ENCODE peak calls at places on chromosomes 3 and 15, in four cellular contexts. B is HepG2, L is GM12878, Y is H1. J is an unnamed sample.
A peak's percentile ranks its signal among the peaks of the same experiment; 100 is the strongest.

GRCh38 chr3:59286791-59287531 is 237.1 kb upstream of the CFAP20DC start:
- DNase-seq in Y (no peak), L (no peak), B (no peak), J (no peak)

GRCh38 chr15:76330281-76330680 is 6.3 kb upstream of the ISL2 start:
- DNase-seq in Y (no peak), L (no peak), B (peak; percentile 47), J (no peak)

GRCh38 chr3:71444028-71444860 is 139.3 kb downstream of the FOXP1 start:
- DNase-seq in Y (no peak), L (peak; percentile 82), B (no peak), J (no peak)

GRCh38 chr3:171108066-171108465 is 81.5 kb upstream of the SLC2A2 start:
- DNase-seq in Y (no peak), L (no peak), B (no peak), J (no peak)

GRCh38 chr15:58043192-58043903 is 22.2 kb downstream of the ALDH1A2 start:
- DNase-seq in L (no peak), B (peak; percentile 27), Y (no peak), J (no peak)

GRCh38 chr15:100265641-100266035 is 76.1 kb downstream of the ADAMTS17 start:
- DNase-seq in Y (no peak), B (no peak), L (no peak), J (no peak)

GRCh38 chr3:170473358-170473757 is 54.7 kb downstream of the CLDN11 start:
- DNase-seq in Y (no peak), L (no peak), B (no peak), J (no peak)

GRCh38 chr3:128021768-128022372 is 30.4 kb upstream of the SEC61A1 start:
- DNase-seq in Y (no peak), B (no peak), L (no peak), J (no peak)

GRCh38 chr3:170180107-170180951 is 1.2 kb downstream of the PHC3 start:
- DNase-seq in Y (no peak), B (no peak), L (no peak), J (no peak)

GRCh38 chr3:9503283-9503682 is 50.3 kb downstream of the LHFPL4 start:
- DNase-seq in L (peak; percentile 21), B (peak; percentile 72), Y (peak; percentile 83), J (peak; percentile 92)

GRCh38 chr3:29639621-29640290 is 358.9 kb downstream of the RBMS3 start:
- DNase-seq in L (no peak), B (no peak), Y (no peak), J (no peak)

GRCh38 chr3:125594581-125595011 is 701 bp downstream of the OSBPL11 start:
- DNase-seq in L (no peak), B (no peak), Y (no peak), J (no peak)

GRCh38 chr15:40769310-40770146 is at the start of gene C15orf62:
- DNase-seq in L (peak; percentile 53), Y (no peak), B (no peak), J (no peak)

GRCh38 chr3:66394261-66395249 is 106.3 kb downstream of the LRIG1 start:
- DNase-seq in L (no peak), B (no peak), Y (no peak), J (no peak)

DNA sequence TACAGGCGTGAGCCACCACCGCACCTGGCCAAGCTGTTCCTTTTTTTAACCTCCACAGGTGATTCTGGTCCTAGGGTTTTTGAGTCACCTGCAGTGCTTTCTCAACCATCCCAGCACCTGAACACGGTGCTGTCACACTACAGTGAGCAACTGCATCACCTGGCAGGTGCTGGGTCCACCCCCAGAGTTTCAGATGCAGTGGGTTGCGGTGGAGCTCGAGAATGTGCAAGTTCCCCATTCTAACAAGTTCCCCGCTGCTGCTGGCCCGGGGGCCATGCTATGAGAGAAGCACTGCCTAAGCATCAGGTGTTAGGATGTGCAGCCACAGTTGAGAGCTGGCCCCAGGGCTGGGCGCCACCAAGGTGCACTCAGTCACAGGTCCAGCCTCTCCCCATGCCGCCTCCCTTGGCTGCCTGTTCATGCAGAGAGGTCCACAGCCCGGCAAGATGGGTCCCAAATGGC is 18.0 kb downstream of the ISG20 start:
- DNase-seq in B (no peak), L (peak; percentile 56), Y (no peak), J (no peak)
- H3K4me1 ChIP-seq in B (no peaks in the 10 kb centered on the region), L (peaks cover 15% of the 10 kb centered on the region), Y (no peaks in the 10 kb centered on the region), J (peaks cover 21% of the 10 kb centered on the region)

DNA sequence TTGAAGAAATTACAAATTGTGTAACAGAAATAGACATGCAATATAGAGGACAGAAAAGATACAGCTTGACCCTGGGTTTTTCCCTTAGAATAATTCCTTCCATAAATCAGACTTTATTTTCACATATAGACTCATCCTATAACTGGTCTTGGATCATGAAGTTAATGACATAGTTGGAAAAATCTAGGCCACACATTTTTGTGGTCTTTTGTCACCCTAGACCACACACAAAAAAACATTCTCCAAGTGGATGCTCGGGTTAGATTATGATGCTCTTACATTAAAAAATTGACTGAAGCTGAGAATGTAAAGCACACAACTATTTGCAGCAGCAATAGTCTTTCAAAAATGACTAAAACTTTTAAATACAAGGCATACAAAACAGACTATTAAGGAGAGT is 7.5 kb upstream of the PLA2G4D start:
- DNase-seq in L (no peak), B (no peak), Y (no peak), J (no peak)
- TF ChIP-seq SUZ12 in L (no peak), B (no peak), Y (no peak), J (no peak)

GRCh38 chr15:67076147-67076843 is 10.9 kb downstream of the SMAD3 start:
- DNase-seq in Y (no peak), B (no peak), L (no peak), J (no peak)
- H3K4me1 ChIP-seq in Y (peaks cover 4% of the 10 kb centered on the region), B (peaks cover 99% of the 10 kb centered on the region), L (peaks cover 83% of the 10 kb centered on the region), J (peaks cover 10% of the 10 kb centered on the region)

DNA sequence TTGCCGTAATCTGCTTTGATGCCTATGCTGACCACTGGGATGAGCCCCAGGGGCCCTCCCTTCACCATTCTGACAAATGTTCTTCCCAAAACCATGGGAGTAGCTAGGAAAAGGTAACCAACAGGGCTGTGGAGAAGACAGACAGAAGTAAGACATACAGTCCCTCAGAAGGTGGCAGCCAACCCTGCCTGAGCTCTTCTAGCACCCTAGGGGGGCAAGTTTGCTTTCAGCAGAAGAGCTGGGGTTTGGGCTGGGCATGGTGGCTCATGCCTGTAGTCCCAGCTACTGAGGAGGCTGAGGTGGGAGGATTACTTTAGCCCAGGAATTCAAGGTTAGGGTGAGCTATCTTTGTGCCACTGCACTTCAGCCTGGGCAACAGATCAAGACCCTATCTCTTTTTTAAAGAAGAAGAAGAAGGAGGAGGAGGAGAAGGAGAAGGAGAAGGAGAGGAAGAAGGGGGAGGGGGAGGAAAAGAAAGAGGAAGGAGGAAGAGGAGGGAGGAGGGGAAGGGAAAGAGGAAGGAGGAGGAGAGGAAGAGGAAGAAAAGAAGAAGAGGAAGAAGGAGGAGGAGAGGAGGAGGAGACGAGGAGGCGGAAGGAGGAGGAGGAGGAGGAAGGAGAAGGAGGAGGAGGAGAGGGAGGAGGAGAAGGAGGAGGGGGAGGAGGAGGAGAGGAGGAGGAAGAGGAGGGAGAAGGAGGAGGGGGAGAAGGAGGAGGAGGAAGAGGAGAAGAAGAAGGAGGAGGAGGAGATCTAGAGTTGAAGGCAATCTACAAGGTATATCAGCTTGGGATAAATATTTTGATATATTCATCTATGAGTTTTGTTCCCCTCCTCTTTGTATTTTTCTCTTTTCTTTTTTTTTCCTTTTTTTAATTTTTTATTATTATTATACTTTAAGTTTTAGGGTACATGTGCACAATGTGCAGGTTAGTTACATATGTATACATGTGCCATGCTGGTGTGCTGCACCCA is 44.9 kb upstream of the ABHD2 start:
- DNase-seq in L (no peak), Y (no peak), B (no peak), J (no peak)
- TF ChIP-seq SUZ12 in L (no peak), Y (no peak), B (no peak), J (no peak)

GRCh38 chr3:107990433-107990832 is 100.4 kb downstream of the CD47 start:
- DNase-seq in L (no peak), Y (no peak), B (no peak), J (no peak)

GRCh38 chr3:107990926-107991325 is 99.9 kb downstream of the CD47 start:
- DNase-seq in Y (no peak), L (no peak), B (no peak), J (no peak)

GRCh38 chr3:107987036-107987557 is 103.7 kb downstream of the CD47 start:
- DNase-seq in Y (no peak), B (peak; percentile 46), L (no peak), J (no peak)

GRCh38 chr3:107988464-107989156 is 102.2 kb downstream of the CD47 start:
- DNase-seq in Y (no peak), L (no peak), B (no peak), J (no peak)

GRCh38 chr3:107989651-107990050 is 101.2 kb downstream of the CD47 start:
- DNase-seq in L (no peak), B (no peak), Y (no peak), J (no peak)
- H3K4me1 ChIP-seq in L (no peaks in the 10 kb centered on the region), B (no peaks in the 10 kb centered on the region), Y (no peaks in the 10 kb centered on the region), J (no peaks in the 10 kb centered on the region)

GRCh38 chr3:3170998-3171397 is 8.5 kb downstream of the CRBN start:
- DNase-seq in Y (no peak), L (no peak), B (no peak), J (peak; percentile 11)
- TF ChIP-seq SUZ12 in Y (no peak), L (no peak), B (no peak), J (no peak)

J was measured in NT2/D1.